ENCODE peak calls at places on chromosomes 12 and 14, in four cellular contexts. One of them, this sample, is unnamed.

GRCh38 chr12:114342651-114343050 is 63.3 kb downstream of the TBX5 start:
- DNase-seq in H1: no peak
- DNase-seq in K562: no peak
- DNase-seq in SK-N-SH: no peak
- DNase-seq in this sample: no peak

GRCh38 chr12:130981156-130981789 is 27.6 kb downstream of the ADGRD1 start:
- DNase-seq in H1: no peak
- DNase-seq in K562: no peak
- DNase-seq in SK-N-SH: no peak
- DNase-seq in this sample: no peak

GRCh38 chr12:12582193-12582881 is 19.7 kb upstream of the DUSP16 start:
- DNase-seq in H1: no peak
- DNase-seq in K562: no peak
- DNase-seq in SK-N-SH: no peak
- DNase-seq in this sample: no peak

GRCh38 chr12:91617830-91618229 is 435.2 kb upstream of the DCN start:
- DNase-seq in H1: no peak
- DNase-seq in K562: no peak
- DNase-seq in SK-N-SH: no peak
- DNase-seq in this sample: no peak

GRCh38 chr14:50948205-50948604 is 3.9 kb upstream of the PYGL start:
- DNase-seq in H1: no peak
- DNase-seq in K562: no peak
- DNase-seq in SK-N-SH: no peak
- DNase-seq in this sample: no peak

GRCh38 chr12:3698218-3698974 is 54.5 kb downstream of the CRACR2A start:
- DNase-seq in H1: no peak
- DNase-seq in K562: no peak
- DNase-seq in SK-N-SH: peak; percentile 48
- DNase-seq in this sample: no peak

GRCh38 chr12:50772877-50773276 is 9.0 kb downstream of the ATF1 start:
- DNase-seq in H1: no peak
- DNase-seq in K562: no peak
- DNase-seq in SK-N-SH: no peak
- DNase-seq in this sample: no peak

GRCh38 chr12:115396567-115396966 is 712.6 kb upstream of the TBX3 start:
- DNase-seq in H1: no peak
- DNase-seq in K562: no peak
- DNase-seq in SK-N-SH: no peak
- DNase-seq in this sample: no peak

GRCh38 chr14:81412779-81413178 is 12.7 kb upstream of the STON2 start:
- DNase-seq in H1: no peak
- DNase-seq in K562: no peak
- DNase-seq in SK-N-SH: no peak
- DNase-seq in this sample: no peak

GRCh38 chr12:88934163-88934747 is 354.0 kb upstream of the KITLG start:
- DNase-seq in H1: no peak
- DNase-seq in K562: no peak
- DNase-seq in SK-N-SH: no peak
- DNase-seq in this sample: no peak

GRCh38 chr14:98798099-98798498 is 473.9 kb downstream of the BCL11B start:
- DNase-seq in H1: no peak
- DNase-seq in K562: no peak
- DNase-seq in SK-N-SH: no peak
- DNase-seq in this sample: no peak

GRCh38 chr12:27841392-27841882 is 61.4 kb upstream of the MANSC4 start:
- DNase-seq in H1: no peak
- DNase-seq in K562: no peak
- DNase-seq in SK-N-SH: no peak
- DNase-seq in this sample: no peak

GRCh38 chr12:41605528-41606295 is 417.6 kb downstream of the PDZRN4 start:
- DNase-seq in H1: no peak
- DNase-seq in K562: no peak
- DNase-seq in SK-N-SH: no peak
- DNase-seq in this sample: no peak

GRCh38 chr12:121344506-121344905 is 7.7 kb downstream of the ANAPC5 start:
- DNase-seq in H1: no peak
- DNase-seq in K562: no peak
- DNase-seq in SK-N-SH: no peak
- DNase-seq in this sample: no peak

GRCh38 chr12:10511756-10512355 is 6.2 kb downstream of the EIF2S3B start:
- DNase-seq in H1: no peak
- DNase-seq in K562: no peak
- DNase-seq in SK-N-SH: no peak
- DNase-seq in this sample: no peak

GRCh38 chr12:46071769-46072624 is 81.6 kb upstream of the SCAF11 start:
- DNase-seq in H1: peak; percentile 46
- DNase-seq in K562: peak; percentile 78
- DNase-seq in SK-N-SH: peak; percentile 52
- DNase-seq in this sample: peak; percentile 78
- TF ChIP-seq TEAD4 in H1: no peak
- TF ChIP-seq TEAD4 in K562: no peak
- TF ChIP-seq TEAD4 in SK-N-SH: no peak
- TF ChIP-seq TEAD4 in this sample: no peak

GRCh38 chr14:56092761-56093160 is 25.4 kb upstream of the PELI2 start:
- DNase-seq in H1: no peak
- DNase-seq in K562: no peak
- DNase-seq in SK-N-SH: no peak
- DNase-seq in this sample: no peak
- TF ChIP-seq TEAD4 in H1: no peak
- TF ChIP-seq TEAD4 in K562: no peak
- TF ChIP-seq TEAD4 in SK-N-SH: no peak
- TF ChIP-seq TEAD4 in this sample: no peak

DNA sequence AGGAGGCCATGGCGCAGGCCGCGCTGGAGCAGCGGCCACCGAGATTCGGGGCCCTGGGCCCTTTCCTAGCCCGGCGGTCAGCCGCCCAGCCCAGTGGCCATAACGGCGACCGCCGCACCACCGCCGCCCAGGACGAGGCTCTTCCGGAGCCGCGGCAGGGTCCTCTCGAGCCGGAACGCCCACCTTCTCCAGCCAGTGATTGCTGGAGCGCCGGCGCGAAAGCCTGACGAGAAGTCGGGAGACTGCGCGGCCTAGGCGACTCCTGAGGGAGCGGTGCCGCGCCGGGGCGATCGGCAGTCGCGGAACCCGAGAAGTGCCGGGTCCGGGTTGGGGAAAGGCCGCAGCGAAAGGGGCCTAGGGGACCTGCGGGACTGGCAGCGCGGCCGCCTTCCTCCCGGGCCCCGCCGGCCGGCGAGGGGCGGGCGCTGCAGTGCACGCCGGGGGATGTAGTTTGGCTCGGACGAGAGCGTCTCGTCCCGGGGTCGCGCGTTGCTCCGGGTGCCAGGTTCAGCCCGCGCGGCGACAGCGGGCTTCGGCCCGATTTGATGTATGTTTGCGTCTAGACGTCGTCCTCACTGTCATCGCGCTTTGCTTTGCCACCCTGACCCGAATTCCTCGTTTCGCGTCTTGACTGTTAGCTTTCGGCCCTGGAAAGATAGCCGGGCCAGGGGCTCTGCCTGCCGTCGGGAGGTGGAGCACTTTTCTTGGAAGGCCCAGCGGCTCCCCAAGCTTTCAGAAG is at the start of gene VTI1B:
- DNase-seq in H1: no peak
- DNase-seq in K562: peak; percentile 82
- DNase-seq in SK-N-SH: peak; percentile 94
- DNase-seq in this sample: peak; percentile 81
- TF ChIP-seq TEAD4 in H1: no peak
- TF ChIP-seq TEAD4 in K562: no peak
- TF ChIP-seq TEAD4 in SK-N-SH: no peak
- TF ChIP-seq TEAD4 in this sample: no peak

DNA sequence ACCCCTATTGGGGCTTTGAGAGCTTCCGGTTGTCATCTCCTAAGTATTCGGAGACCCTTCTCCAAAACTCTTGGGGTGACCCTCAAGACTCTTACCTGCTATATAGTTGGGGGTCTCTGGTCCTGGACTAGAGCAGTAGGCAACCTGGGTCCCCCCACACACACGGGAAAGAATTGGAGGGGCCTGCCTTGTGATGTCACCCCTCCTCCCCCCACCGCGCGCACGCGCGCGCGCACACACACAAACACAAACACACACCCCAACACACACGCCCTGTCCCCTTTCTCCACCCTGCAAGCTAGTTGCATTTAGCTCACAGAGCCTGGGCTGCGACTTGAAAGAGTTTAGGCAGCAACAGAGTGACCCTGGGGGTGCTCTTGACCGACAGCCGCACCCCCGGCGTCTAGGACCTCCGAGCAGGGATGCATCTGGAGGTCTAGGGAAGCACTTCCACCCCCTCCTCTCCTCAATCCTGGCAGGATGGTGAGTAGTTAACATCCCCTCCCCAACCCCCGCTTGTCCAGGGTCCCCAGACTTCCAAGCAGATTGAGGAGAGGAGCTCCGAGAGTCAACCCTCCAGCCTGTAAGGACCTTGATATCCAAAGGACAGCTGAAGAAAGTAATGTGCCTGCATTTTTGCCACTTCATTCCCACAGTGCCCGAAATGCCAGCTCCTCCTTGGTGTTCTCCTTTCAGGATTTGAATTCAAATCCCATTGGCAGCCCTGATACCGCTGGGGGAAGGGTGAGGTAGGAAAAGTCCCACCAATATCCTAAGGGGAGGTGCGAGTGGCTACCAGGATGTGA is 1.4 kb upstream of the DNAJC14 start:
- DNase-seq in H1: no peak
- DNase-seq in K562: peak; percentile 74
- DNase-seq in SK-N-SH: peak; percentile 88
- DNase-seq in this sample: peak; percentile 69
- TF ChIP-seq TEAD4 in H1: no peak
- TF ChIP-seq TEAD4 in K562: no peak
- TF ChIP-seq TEAD4 in SK-N-SH: no peak
- TF ChIP-seq TEAD4 in this sample: no peak

GRCh38 chr14:103688906-103689902 is 26.0 kb downstream of the XRCC3 start:
- DNase-seq in H1: no peak
- DNase-seq in K562: no peak
- DNase-seq in SK-N-SH: no peak
- DNase-seq in this sample: no peak

GRCh38 chr14:103687712-103688111 is 27.5 kb downstream of the XRCC3 start:
- DNase-seq in H1: no peak
- DNase-seq in K562: no peak
- DNase-seq in SK-N-SH: no peak
- DNase-seq in this sample: no peak

GRCh38 chr14:103686831-103687485 is 28.3 kb downstream of the XRCC3 start:
- DNase-seq in H1: no peak
- DNase-seq in K562: no peak
- DNase-seq in SK-N-SH: no peak
- DNase-seq in this sample: no peak

GRCh38 chr14:103690332-103690731 is 24.9 kb downstream of the XRCC3 start:
- DNase-seq in H1: no peak
- DNase-seq in K562: no peak
- DNase-seq in SK-N-SH: no peak
- DNase-seq in this sample: no peak

GRCh38 chr14:103688441-103688840 is 26.8 kb downstream of the XRCC3 start:
- DNase-seq in H1: no peak
- DNase-seq in K562: no peak
- DNase-seq in SK-N-SH: no peak
- DNase-seq in this sample: no peak
- TF ChIP-seq TEAD4 in H1: no peak
- TF ChIP-seq TEAD4 in K562: no peak
- TF ChIP-seq TEAD4 in SK-N-SH: no peak
- TF ChIP-seq TEAD4 in this sample: no peak

GRCh38 chr12:112645586-112645985 is 146.0 kb upstream of the RPH3A start:
- DNase-seq in H1: no peak
- DNase-seq in K562: no peak
- DNase-seq in SK-N-SH: no peak
- DNase-seq in this sample: no peak
- TF ChIP-seq TEAD4 in H1: no peak
- TF ChIP-seq TEAD4 in K562: no peak
- TF ChIP-seq TEAD4 in SK-N-SH: no peak
- TF ChIP-seq TEAD4 in this sample: no peak

This sample was measured in WTC11.